ENCODE peak calls at places on chromosome 20, in nine cellular contexts. P is epithelial cell of esophagus, B is natural killer cell, X is lower lobe of right lung, T is H9, Q is neural crest cell, N is kidney, H is GM10248, E is RWPE1. V is an unnamed sample.

GRCh38 chr20:48632017-48632824 is 195.6 kb downstream of the PREX1 start:
- DNase-seq in E (no peak), H (no peak), X (peak), N (peak), P (no peak), Q (no peak), B (no peak), T (no peak), V (no peak)

GRCh38 chr20:57650756-57651483 is 30.7 kb upstream of the ZBP1 start:
- DNase-seq in B (no peak), Q (no peak), P (no peak), N (peak), H (peak), T (peak), X (peak), E (no peak), V (no peak)

GRCh38 chr20:11261533-11262000 is 587.8 kb upstream of the JAG1 start:
- DNase-seq in X (no peak), E (no peak), N (no peak), P (peak), H (no peak), Q (no peak), T (no peak), B (no peak), V (peak)

GRCh38 chr20:49785149-49785850 is 27.3 kb upstream of the SLC9A8 start:
- DNase-seq in Q (no peak), P (no peak), E (no peak), H (no peak), X (no peak), N (no peak), T (no peak), B (no peak), V (no peak)

GRCh38 chr20:29756664-29757063 is 1500.8 kb upstream of the DEFB115 start:
- DNase-seq in E (no peak), P (no peak), Q (no peak), X (no peak), H (no peak), B (no peak), N (peak), T (no peak), V (no peak)

GRCh38 chr20:34004790-34005457 is 11.2 kb downstream of the RALY start:
- DNase-seq in Q (no peak), P (no peak), B (no peak), N (no peak), X (no peak), T (no peak), E (no peak), H (no peak), V (no peak)

GRCh38 chr20:33104336-33104735 is 24.9 kb downstream of the BPIFB4 start:
- DNase-seq in B (no peak), H (no peak), X (no peak), P (no peak), N (no peak), E (no peak), T (no peak), Q (no peak), V (no peak)

GRCh38 chr20:14937846-14938245 is 600.4 kb upstream of the FLRT3 start:
- DNase-seq in E (no peak), P (no peak), B (no peak), N (no peak), Q (no peak), X (no peak), H (no peak), T (no peak), V (no peak)

GRCh38 chr20:49584418-49585382 is 16.8 kb upstream of the PTGIS start:
- DNase-seq in E (no peak), B (no peak), N (peak), X (no peak), Q (no peak), H (no peak), P (no peak), T (no peak), V (no peak)

DNA sequence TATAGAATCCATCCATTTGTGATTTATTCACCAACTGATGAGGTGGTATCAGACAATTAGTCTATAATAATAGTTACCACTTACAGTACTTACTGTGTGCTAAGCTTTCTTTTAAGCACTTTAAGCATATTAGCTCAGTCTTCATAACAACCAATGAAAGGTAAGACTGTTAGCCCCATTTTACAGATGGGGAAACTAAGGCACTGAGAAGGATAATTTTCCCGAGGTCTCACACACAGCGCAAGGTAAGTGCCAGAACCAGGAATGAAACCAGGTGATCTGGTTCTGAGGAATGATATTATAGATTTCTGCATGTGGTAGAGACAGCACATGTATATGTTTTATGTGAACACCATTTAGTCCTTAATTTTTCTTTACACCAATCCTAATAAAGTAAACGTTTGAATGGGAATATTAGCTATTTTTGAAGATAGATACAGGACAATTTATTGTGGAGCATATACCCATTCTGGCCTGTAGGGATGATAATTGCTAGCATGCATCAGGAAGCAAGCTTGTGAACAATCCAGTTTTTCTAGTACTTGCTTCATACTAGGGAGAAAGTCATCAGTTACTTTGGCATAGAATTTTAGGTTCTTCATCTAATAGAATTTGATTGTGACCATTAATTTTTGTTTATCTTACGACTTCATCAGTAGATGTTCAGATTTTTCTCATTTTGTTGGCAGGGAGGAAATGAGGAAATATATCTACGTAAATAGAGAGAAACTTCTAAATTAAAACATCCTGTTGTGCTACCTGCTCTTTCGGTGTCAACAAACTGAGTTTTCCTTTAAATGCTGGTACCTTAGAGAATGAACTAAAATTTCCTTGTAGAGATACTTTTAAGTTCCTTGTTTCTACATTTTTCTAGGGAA is 3.0 kb downstream of the YWHAB start:
- DNase-seq in X (no peak), T (no peak), B (no peak), E (peak), N (no peak), P (peak), H (no peak), Q (no peak), V (peak)
- TF ChIP-seq CTCF in X (peak), T (peak), B (no peak), E (peak), N (peak), P (peak), H (no peak), Q (peak), V (peak)

DNA sequence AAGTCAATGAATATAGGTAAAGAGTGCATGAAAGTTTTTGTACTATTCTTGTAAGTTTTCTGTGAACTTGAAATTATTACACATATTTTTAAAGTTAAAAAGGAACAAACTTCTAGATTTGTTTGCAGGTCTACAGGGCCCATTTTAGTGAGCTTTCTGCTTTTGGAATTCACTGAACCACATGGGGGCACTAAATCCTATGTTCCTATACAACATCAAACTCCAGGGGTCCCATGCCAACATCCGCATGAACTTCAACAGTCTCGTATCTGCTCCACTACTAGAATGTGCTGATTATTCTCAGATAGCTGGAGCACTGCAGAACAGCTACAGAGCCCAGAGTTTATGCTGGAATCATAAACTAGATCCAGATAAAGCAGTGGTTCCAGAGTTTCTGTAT is 347.9 kb upstream of the SPTLC3 start:
- DNase-seq in Q (peak), T (peak), P (no peak), X (no peak), E (no peak), B (no peak), H (no peak), N (no peak), V (no peak)
- TF ChIP-seq CTCF in Q (peak), T (peak), P (no peak), X (no peak), E (no peak), B (no peak), H (no peak), N (no peak), V (no peak)

GRCh38 chr20:36611625-36612024 is 6.0 kb downstream of the RAB5IF start:
- DNase-seq in E (no peak), B (no peak), T (no peak), X (no peak), P (no peak), Q (no peak), N (no peak), H (no peak), V (no peak)
- TF ChIP-seq CTCF in E (no peak), B (no peak), T (no peak), X (no peak), P (no peak), Q (no peak), N (no peak), H (no peak), V (no peak)

GRCh38 chr20:19652591-19653026 is 105.4 kb upstream of the RIN2 start:
- DNase-seq in P (no peak), T (no peak), X (no peak), B (no peak), E (no peak), H (no peak), Q (no peak), N (no peak), V (no peak)

GRCh38 chr20:19646963-19647362 is 111.1 kb upstream of the RIN2 start:
- DNase-seq in Q (no peak), P (no peak), E (no peak), X (no peak), T (no peak), B (no peak), N (no peak), H (no peak), V (no peak)

GRCh38 chr20:19644085-19644484 is 114.0 kb upstream of the RIN2 start:
- DNase-seq in N (no peak), Q (no peak), P (peak), H (no peak), B (no peak), E (peak), T (no peak), X (no peak), V (peak)

GRCh38 chr20:19649041-19649440 is 109.0 kb upstream of the RIN2 start:
- DNase-seq in P (no peak), X (no peak), E (no peak), Q (no peak), B (no peak), T (no peak), N (no peak), H (no peak), V (no peak)

GRCh38 chr20:19647992-19648391 is 110.1 kb upstream of the RIN2 start:
- DNase-seq in P (no peak), H (no peak), T (no peak), E (no peak), X (no peak), B (no peak), N (no peak), Q (no peak), V (no peak)
- TF ChIP-seq CTCF in P (no peak), H (no peak), T (no peak), E (no peak), X (no peak), B (no peak), N (no peak), Q (peak), V (no peak)

GRCh38 chr20:53896041-53896440 is 174.4 kb downstream of the BCAS1 start:
- DNase-seq in X (no peak), E (no peak), H (no peak), P (no peak), N (no peak), T (no peak), B (no peak), Q (no peak), V (no peak)

GRCh38 chr20:53895385-53895755 is 175.0 kb downstream of the BCAS1 start:
- DNase-seq in E (no peak), B (no peak), N (no peak), Q (no peak), X (no peak), H (no peak), P (no peak), T (no peak), V (no peak)

GRCh38 chr20:53894707-53895384 is 175.5 kb downstream of the BCAS1 start:
- DNase-seq in Q (no peak), N (no peak), H (no peak), E (no peak), B (no peak), T (no peak), P (no peak), X (no peak), V (no peak)

GRCh38 chr20:53897884-53898557 is 172.4 kb downstream of the BCAS1 start:
- DNase-seq in N (no peak), B (no peak), P (no peak), X (no peak), T (no peak), E (no peak), Q (no peak), H (no peak), V (no peak)

GRCh38 chr20:53896647-53897046 is 173.7 kb downstream of the BCAS1 start:
- DNase-seq in X (no peak), B (no peak), E (no peak), H (no peak), N (no peak), Q (no peak), T (no peak), P (no peak), V (no peak)
- TF ChIP-seq CTCF in X (no peak), B (no peak), E (no peak), H (no peak), N (no peak), Q (no peak), T (no peak), P (no peak), V (no peak)

GRCh38 chr20:41607791-41608190 is 10.4 kb downstream of the CHD6 start:
- DNase-seq in E (no peak), B (no peak), H (no peak), Q (no peak), T (no peak), N (no peak), P (no peak), X (no peak), V (no peak)

GRCh38 chr20:41600926-41601631 is 17.1 kb downstream of the CHD6 start:
- DNase-seq in X (no peak), Q (no peak), H (no peak), N (no peak), T (no peak), P (no peak), E (no peak), B (no peak), V (no peak)

GRCh38 chr20:41599699-41600104 is 18.5 kb downstream of the CHD6 start:
- DNase-seq in T (no peak), H (no peak), P (no peak), N (no peak), Q (no peak), E (no peak), B (no peak), X (no peak), V (no peak)

GRCh38 chr20:41601742-41602141 is 16.4 kb downstream of the CHD6 start:
- DNase-seq in P (no peak), X (no peak), E (no peak), H (no peak), N (no peak), B (no peak), T (no peak), Q (no peak), V (no peak)

GRCh38 chr20:41604002-41604401 is 14.2 kb downstream of the CHD6 start:
- DNase-seq in N (no peak), H (no peak), E (no peak), T (no peak), Q (no peak), B (no peak), P (peak), X (no peak), V (no peak)
- TF ChIP-seq CTCF in N (no peak), H (no peak), E (no peak), T (no peak), Q (no peak), B (no peak), P (peak), X (no peak), V (peak)

DNA sequence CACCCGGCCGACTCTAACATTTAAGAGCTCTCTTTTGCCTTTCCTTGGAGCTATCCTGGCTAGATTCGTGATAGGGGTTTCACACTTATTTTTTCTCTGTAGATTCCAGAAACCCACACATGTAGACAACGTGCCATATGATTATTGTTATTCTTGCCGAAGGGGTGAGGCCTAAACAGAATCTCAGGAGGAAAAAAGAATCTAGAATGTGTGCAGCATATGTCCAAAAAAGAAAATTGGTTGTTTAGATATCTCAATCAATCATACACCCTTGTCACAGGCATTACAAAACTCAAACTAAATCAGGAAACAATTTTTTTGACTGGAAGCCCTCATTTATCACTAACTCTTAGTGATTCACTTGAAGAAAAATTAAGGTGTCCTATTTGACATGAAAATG is 66.9 kb upstream of the TGM3 start:
- DNase-seq in B (no peak), Q (no peak), N (no peak), E (no peak), P (no peak), H (no peak), T (no peak), X (no peak), V (no peak)
- TF ChIP-seq CTCF in B (no peak), Q (no peak), N (no peak), E (no peak), P (no peak), H (no peak), T (no peak), X (no peak), V (no peak)

DNA sequence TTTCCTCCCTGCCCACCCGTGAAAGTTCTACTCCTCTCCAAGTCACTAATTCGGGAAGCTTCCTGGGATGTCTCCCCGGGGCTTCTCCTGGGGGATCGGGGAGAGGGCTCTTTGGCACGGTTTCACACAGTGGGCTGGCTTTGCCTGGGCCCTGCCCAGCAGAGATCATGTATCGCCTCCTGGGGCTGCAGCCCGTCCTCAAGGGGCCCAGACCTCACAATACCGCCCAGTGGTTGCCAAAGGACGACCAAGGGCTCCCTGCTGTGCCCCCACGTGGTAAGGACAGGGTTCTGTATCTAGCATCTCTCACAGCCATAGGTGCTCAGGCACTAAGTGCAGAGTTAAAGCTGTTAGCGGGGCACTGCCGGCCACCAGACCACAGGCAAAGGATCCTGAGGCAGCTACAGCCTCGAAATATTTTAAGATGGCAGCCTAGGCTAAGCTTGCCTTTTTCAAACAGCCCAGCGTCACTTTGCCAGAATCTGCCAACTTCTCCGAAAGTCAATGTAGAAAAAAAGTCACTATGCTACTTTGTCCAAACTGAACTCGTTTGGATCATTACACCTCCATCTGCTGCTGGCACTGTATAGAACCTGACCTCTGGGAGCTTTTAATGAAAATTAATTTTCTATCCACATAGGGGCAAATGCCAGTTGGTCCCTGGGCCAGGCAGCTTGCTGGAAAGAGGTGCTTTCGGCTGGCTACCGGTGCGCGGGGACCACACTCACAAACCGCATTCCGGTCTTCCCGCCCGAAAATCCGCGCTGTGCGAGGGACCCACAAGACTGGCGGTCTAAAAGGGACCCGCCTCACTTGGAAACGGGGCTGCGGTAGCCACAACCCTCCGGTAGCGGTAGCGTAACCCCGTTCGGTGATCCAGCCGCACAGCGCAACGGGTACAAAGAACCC is 1.3 kb upstream of the NNAT start:
- DNase-seq in N (no peak), P (no peak), H (no peak), T (no peak), Q (no peak), B (no peak), E (no peak), X (no peak), V (no peak)
- TF ChIP-seq CTCF in N (no peak), P (peak), H (no peak), T (no peak), Q (no peak), B (no peak), E (no peak), X (no peak), V (peak)

GRCh38 chr20:25397081-25397480 is 6.4 kb upstream of the ABHD12 start:
- DNase-seq in H (no peak), B (no peak), E (no peak), P (no peak), X (no peak), T (no peak), Q (no peak), N (no peak), V (no peak)
- TF ChIP-seq CTCF in H (no peak), B (no peak), E (no peak), P (no peak), X (no peak), T (no peak), Q (no peak), N (no peak), V (no peak)